ENCODE peak calls at places on chromosomes 2 and 18, in ten cellular contexts. U is WTC11, R is NCI-H1417, N is cardiac septum, I is fibroblast of the conjunctiva, D is T-helper 2 cell, E is NCI-H1694, J is putamen, L is right cardiac atrium, O is IMR-90. S is an unnamed sample.

GRCh38 chr2:705971-706511 is 28.8 kb upstream of the TMEM18 start:
- DNase-seq in U (no peak), R (no peak), N (no peak), I (no peak), D (peak), E (no peak), J (no peak), L (no peak), O (no peak), S (no peak)

GRCh38 chr18:3248670-3249359 is 1.2 kb downstream of the MYL12A start:
- DNase-seq in U (no peak), R (peak), N (no peak), I (no peak), D (peak), E (no peak), J (no peak), L (no peak), O (peak), S (no peak)

GRCh38 chr2:26578581-26578980 is 62.6 kb downstream of the CIB4 start:
- DNase-seq in U (no peak), R (no peak), N (peak), I (no peak), D (no peak), E (no peak), J (no peak), L (no peak), O (no peak), S (peak)

GRCh38 chr2:240989451-240990265 is 8.8 kb upstream of the SNED1 start:
- DNase-seq in U (peak), R (no peak), N (peak), I (no peak), D (no peak), E (peak), J (no peak), L (peak), O (peak), S (peak)

GRCh38 chr2:119049968-119050657 is 108.1 kb downstream of the MARCO start:
- DNase-seq in U (peak), R (peak), N (no peak), I (no peak), D (no peak), E (no peak), J (no peak), L (no peak), O (no peak), S (no peak)

GRCh38 chr2:100011272-100011711 is 131.1 kb downstream of the AFF3 start:
- DNase-seq in U (no peak), R (no peak), N (no peak), I (peak), D (no peak), E (no peak), J (no peak), L (no peak), O (peak), S (no peak)

GRCh38 chr18:3250237-3251107 is 2.9 kb downstream of the MYL12A start:
- DNase-seq in U (no peak), R (no peak), N (no peak), I (no peak), D (peak), E (no peak), J (peak), L (no peak), O (peak), S (no peak)

GRCh38 chr18:23099621-23100020 is 35.7 kb upstream of the CABLES1 start:
- DNase-seq in U (no peak), R (no peak), N (peak), I (no peak), D (no peak), E (no peak), J (no peak), L (no peak), O (no peak), S (no peak)

GRCh38 chr2:2621855-2622254 is 290.8 kb upstream of the MYT1L start:
- DNase-seq in U (no peak), R (no peak), N (no peak), I (no peak), D (peak), E (no peak), J (no peak), L (no peak), O (no peak), S (no peak)